ENCODE peak calls at places on chromosomes 7 and 10, in five cellular contexts. F, C, K, S and Z are unnamed samples.

GRCh38 chr10:44752451-44753441 is 158.4 kb upstream of the TMEM72 start:
- DNase-seq in S (no peak), K (no peak), F (no peak), C (no peak), Z (peak; percentile 51)

GRCh38 chr7:134755422-134756022 is 23.9 kb upstream of the CALD1 start:
- DNase-seq in C (peak; percentile 17), S (no peak), F (no peak), K (no peak), Z (no peak)

GRCh38 chr7:4820968-4821471 is 40.8 kb downstream of the PAPOLB start:
- DNase-seq in C (no peak), F (no peak), S (no peak), K (no peak), Z (no peak)

GRCh38 chr10:97656777-97657176 is 16.3 kb downstream of the PI4K2A start:
- DNase-seq in F (no peak), S (no peak), C (no peak), K (no peak), Z (no peak)

GRCh38 chr7:118076564-118076963 is 107.4 kb upstream of the LSM8 start:
- DNase-seq in S (no peak), C (no peak), K (no peak), F (no peak), Z (no peak)

GRCh38 chr7:103824251-103824650 is 165.2 kb downstream of the RELN start:
- DNase-seq in S (no peak), C (no peak), K (no peak), F (no peak), Z (no peak)

GRCh38 chr7:101009629-101010028 is 10.3 kb upstream of the MUC17 start:
- DNase-seq in F (no peak), S (no peak), K (no peak), C (no peak), Z (no peak)

GRCh38 chr10:110962443-110962842 is 43.0 kb downstream of the SHOC2 start:
- DNase-seq in S (no peak), K (no peak), C (no peak), F (no peak), Z (no peak)

GRCh38 chr10:25522946-25523608 is 348.3 kb downstream of the GPR158 start:
- DNase-seq in K (no peak), C (no peak), S (peak; percentile 81), F (no peak), Z (no peak)

GRCh38 chr7:16708980-16709379 is 44.6 kb upstream of the TSPAN13 start:
- DNase-seq in F (peak; percentile 73), C (no peak), K (no peak), S (peak; percentile 15), Z (peak; percentile 55)

GRCh38 chr7:105698531-105698930 is 117.2 kb upstream of the EFCAB10 start:
- DNase-seq in S (no peak), F (no peak), C (no peak), K (no peak), Z (no peak)

GRCh38 chr10:44195120-44196007 is 189.5 kb downstream of the CXCL12 start:
- DNase-seq in F (no peak), S (no peak), K (peak; percentile 44), C (peak; percentile 55), Z (no peak)

GRCh38 chr7:125423444-125424155 is 494.0 kb upstream of the POT1 start:
- DNase-seq in K (no peak), F (no peak), C (no peak), S (no peak), Z (no peak)

GRCh38 chr7:81367335-81367801 is 402.5 kb downstream of the HGF start:
- DNase-seq in S (no peak), C (no peak), F (no peak), K (no peak), Z (no peak)

GRCh38 chr7:97145068-97145467 is 27.6 kb downstream of the SDHAF3 start:
- DNase-seq in S (no peak), K (no peak), C (no peak), F (no peak), Z (peak; percentile 22)

GRCh38 chr7:36315309-36315948 is 74.2 kb upstream of the ANLN start:
- DNase-seq in C (no peak), S (peak; percentile 70), K (no peak), F (no peak), Z (no peak)

GRCh38 chr10:127150136-127150535 is 46.3 kb downstream of the INSYN2A start:
- DNase-seq in S (peak; percentile 28), C (no peak), K (no peak), F (no peak), Z (no peak)

GRCh38 chr7:16916111-16916639 is 34.4 kb upstream of the AGR3 start:
- DNase-seq in K (no peak), C (no peak), F (peak; percentile 58), S (no peak), Z (no peak)

GRCh38 chr7:53121374-53121773 is 85.9 kb downstream of the POM121L12 start:
- DNase-seq in S (no peak), F (no peak), C (no peak), K (no peak), Z (no peak)

GRCh38 chr10:107398115-107398514 is 233.6 kb upstream of the SORCS1 start:
- DNase-seq in F (no peak), S (no peak), C (no peak), K (no peak), Z (no peak)

GRCh38 chr7:81672872-81673271 is 97.0 kb downstream of the HGF start:
- DNase-seq in S (peak; percentile 89), K (no peak), F (no peak), C (no peak), Z (no peak)

GRCh38 chr10:104441601-104442000 is 88.0 kb downstream of the CFAP58 start:
- DNase-seq in S (no peak), K (no peak), C (no peak), F (no peak), Z (no peak)

GRCh38 chr10:131882151-131882550 is 18.7 kb upstream of the PPP2R2D start:
- DNase-seq in F (no peak), S (no peak), C (no peak), K (no peak), Z (no peak)

GRCh38 chr10:131885391-131886165 is 15.2 kb upstream of the PPP2R2D start:
- DNase-seq in C (peak; percentile 84), F (peak; percentile 65), K (peak; percentile 84), S (peak; percentile 89), Z (no peak)

GRCh38 chr10:131880016-131880590 is 20.7 kb upstream of the PPP2R2D start:
- DNase-seq in S (no peak), F (no peak), C (no peak), K (no peak), Z (no peak)

GRCh38 chr10:131881104-131881880 is 19.5 kb upstream of the PPP2R2D start:
- DNase-seq in K (no peak), S (no peak), F (no peak), C (no peak), Z (no peak)

DNA sequence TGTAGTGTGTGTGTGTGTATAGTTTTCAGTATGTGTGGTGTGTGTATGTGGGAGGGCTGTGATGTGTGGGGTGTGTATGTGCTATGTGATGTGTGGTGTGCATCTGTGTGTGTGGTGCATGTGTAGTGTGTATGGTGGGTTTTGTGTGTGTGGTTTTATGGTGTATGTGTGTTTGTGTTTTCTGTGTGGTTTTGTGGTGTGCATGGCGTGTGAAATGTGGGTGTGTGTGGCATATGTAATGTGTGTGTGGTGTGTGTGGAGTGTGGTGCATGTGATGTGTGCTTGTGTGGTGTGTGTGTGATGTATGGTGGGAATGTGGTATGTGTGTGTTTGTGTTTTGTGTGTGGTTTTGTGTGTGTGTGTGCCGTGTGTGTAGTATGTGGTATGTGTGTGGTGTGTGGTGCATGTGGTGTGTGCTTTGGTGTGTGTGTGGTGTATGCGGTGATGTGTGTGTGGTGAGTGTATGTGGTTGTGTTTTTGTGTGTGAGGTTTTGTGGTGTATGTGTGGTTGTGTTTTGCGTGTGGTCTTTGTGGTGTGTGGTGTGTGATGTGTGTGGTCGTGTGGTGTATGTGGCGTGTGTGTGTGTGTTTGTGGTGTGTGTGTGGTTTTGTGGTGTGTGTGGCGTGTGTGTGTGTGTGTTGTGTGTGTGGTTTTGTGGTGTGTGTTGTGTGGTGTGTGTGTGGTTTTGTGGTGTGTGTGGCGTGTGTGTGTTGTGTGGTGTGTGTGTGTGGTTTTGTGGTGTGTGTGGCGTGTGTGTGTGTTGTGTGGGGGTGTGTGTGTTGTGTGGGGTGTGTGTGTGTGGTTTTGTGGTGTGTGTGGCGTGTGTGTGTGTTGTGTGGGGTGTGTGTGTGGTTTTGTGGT is 18.0 kb upstream of the PPP2R2D start:
- DNase-seq in F (no peak), K (no peak), S (no peak), C (no peak), Z (no peak)
- H3K27ac ChIP-seq in F (no peak overlapping the region), K (no peak overlapping the region), S (no peak overlapping the region), C (no peak overlapping the region), Z (no peak overlapping the region)

GRCh38 chr7:7201583-7202374 is 19.4 kb downstream of the C1GALT1 start:
- DNase-seq in C (no peak), F (peak; percentile 88), S (peak; percentile 84), K (peak; percentile 70), Z (no peak)
- H3K27ac ChIP-seq in C (no peak overlapping the region), F (peak overlapping the region; percentile 57), S (peak overlapping the region; percentile 90), K (peak overlapping the region; percentile 58), Z (no peak overlapping the region)

GRCh38 chr10:79457256-79457785 is 11.9 kb upstream of the ZCCHC24 start:
- DNase-seq in K (no peak), S (no peak), C (no peak), F (no peak), Z (no peak)
- H3K27ac ChIP-seq in K (no peak overlapping the region), S (no peak overlapping the region), C (no peak overlapping the region), F (no peak overlapping the region), Z (no peak overlapping the region)

DNA sequence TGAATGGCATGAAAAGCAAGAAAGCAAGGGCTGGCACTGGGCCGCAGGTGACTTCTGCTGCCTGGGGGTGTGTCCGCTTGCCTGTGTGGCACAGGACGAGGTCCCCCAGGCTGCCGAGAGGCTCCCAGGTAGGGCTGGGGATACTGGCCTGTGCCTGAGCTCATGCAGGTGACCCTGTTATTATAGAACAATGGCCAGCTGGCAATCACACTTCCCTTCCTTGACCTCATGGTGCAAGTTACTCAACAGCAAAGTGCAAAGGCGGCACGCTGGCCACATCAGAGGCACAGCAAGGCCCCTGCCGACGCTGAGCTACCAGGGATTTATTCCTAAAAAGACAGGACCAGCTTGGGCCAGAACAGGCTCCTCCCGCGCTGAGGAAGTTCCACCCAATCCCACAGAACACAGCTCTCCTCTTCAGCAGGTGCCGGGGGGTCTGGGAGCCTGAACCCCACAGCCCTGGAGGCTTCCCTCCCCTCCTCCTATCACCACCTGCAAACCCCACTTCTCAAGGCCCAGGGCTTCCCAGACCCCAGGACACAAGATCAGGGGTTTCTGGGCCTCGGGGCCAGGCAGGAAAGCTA is 1.4 kb upstream of the ADAM8 start:
- DNase-seq in K (peak; percentile 69), F (peak; percentile 28), C (no peak), S (no peak), Z (no peak)
- H3K27ac ChIP-seq in K (peak overlapping the region; percentile 86), F (peak overlapping the region; percentile 89), C (no peak overlapping the region), S (no peak overlapping the region), Z (no peak overlapping the region)

DNA sequence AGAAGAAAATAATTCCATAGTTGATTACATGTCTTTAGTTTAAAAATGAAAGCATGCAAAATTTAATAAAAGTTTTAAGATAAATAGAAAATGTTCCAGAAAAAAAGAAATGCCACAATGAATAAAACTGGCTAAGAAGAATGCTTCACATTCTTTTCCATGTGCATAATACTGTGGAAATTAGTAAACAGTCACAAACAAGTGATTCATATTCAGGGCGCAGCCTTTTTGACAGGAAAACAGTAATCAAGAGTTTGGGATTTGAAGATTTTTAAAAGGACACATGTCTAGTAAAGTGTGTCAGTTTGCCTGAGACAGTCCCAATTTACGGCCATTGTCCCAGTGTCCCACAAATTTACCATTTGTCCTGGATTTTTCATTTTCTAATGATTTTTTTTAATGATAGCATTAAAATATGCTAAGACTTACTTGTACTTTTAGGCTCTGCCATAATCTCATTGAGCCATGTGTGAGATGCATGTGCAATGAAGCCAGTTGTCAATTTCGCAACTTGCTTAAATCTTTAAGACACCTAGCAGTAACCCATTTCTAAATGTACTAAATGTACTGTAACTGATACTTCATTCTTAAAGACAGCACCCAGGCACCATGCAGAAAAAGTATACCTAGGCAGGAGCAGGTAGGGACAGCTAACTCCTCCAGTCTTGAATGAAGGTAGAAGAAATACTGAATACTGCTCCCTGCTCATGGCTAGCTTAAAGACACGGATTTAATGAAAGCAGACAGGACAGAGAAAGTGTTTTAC is 46.9 kb downstream of the ZNF438 start:
- DNase-seq in C (no peak), F (no peak), S (no peak), K (no peak), Z (no peak)
- H3K27ac ChIP-seq in C (peak overlapping the region; percentile 36), F (peak overlapping the region; percentile 83), S (no peak overlapping the region), K (peak overlapping the region; percentile 16), Z (no peak overlapping the region)